ENCODE peak calls at places on chromosome 1, in eight cellular contexts. One of them, this sample, is unnamed.

GRCh38 chr1:190312763-190313162 is 164.9 kb downstream of the BRINP3 start:
- DNase-seq in ascending aorta: no peak
- DNase-seq in A549: no peak
- DNase-seq in AG09319: no peak
- DNase-seq in GM13977: no peak
- DNase-seq in endothelial cell: no peak
- DNase-seq in IMR-90: no peak
- DNase-seq in Calu3: no peak
- DNase-seq in this sample: no peak

GRCh38 chr1:119475866-119476439 is 31.1 kb upstream of the HSD3B1 start:
- DNase-seq in ascending aorta: no peak
- DNase-seq in A549: peak
- DNase-seq in AG09319: no peak
- DNase-seq in GM13977: peak
- DNase-seq in endothelial cell: peak
- DNase-seq in IMR-90: peak
- DNase-seq in Calu3: peak
- DNase-seq in this sample: peak

GRCh38 chr1:98217601-98218000 is 296.8 kb upstream of the DPYD start:
- DNase-seq in ascending aorta: no peak
- DNase-seq in A549: no peak
- DNase-seq in AG09319: no peak
- DNase-seq in GM13977: no peak
- DNase-seq in endothelial cell: no peak
- DNase-seq in IMR-90: no peak
- DNase-seq in Calu3: no peak
- DNase-seq in this sample: no peak

GRCh38 chr1:201883786-201884185 is 4.9 kb upstream of the SHISA4 start:
- DNase-seq in ascending aorta: no peak
- DNase-seq in A549: no peak
- DNase-seq in AG09319: peak
- DNase-seq in GM13977: peak
- DNase-seq in endothelial cell: no peak
- DNase-seq in IMR-90: peak
- DNase-seq in Calu3: no peak
- DNase-seq in this sample: no peak

GRCh38 chr1:19388980-19389379 is 76.9 kb downstream of the SLC66A1 start:
- DNase-seq in ascending aorta: no peak
- DNase-seq in A549: no peak
- DNase-seq in AG09319: no peak
- DNase-seq in GM13977: no peak
- DNase-seq in endothelial cell: no peak
- DNase-seq in IMR-90: no peak
- DNase-seq in Calu3: no peak
- DNase-seq in this sample: no peak

GRCh38 chr1:101112051-101112770 is 86.6 kb upstream of the DPH5 start:
- DNase-seq in ascending aorta: peak
- DNase-seq in A549: no peak
- DNase-seq in AG09319: no peak
- DNase-seq in GM13977: peak
- DNase-seq in endothelial cell: no peak
- DNase-seq in IMR-90: no peak
- DNase-seq in Calu3: no peak
- DNase-seq in this sample: no peak

GRCh38 chr1:94063379-94063778 is 57.6 kb downstream of the ABCA4 start:
- DNase-seq in ascending aorta: no peak
- DNase-seq in A549: peak
- DNase-seq in AG09319: no peak
- DNase-seq in GM13977: no peak
- DNase-seq in endothelial cell: no peak
- DNase-seq in IMR-90: peak
- DNase-seq in Calu3: peak
- DNase-seq in this sample: peak

GRCh38 chr1:226082959-226083302 is 20.4 kb downstream of the H3-3A start:
- DNase-seq in ascending aorta: no peak
- DNase-seq in A549: peak
- DNase-seq in AG09319: no peak
- DNase-seq in GM13977: no peak
- DNase-seq in endothelial cell: peak
- DNase-seq in IMR-90: no peak
- DNase-seq in Calu3: peak
- DNase-seq in this sample: peak

GRCh38 chr1:110208916-110209650 is 1.0 kb upstream of the KCNC4 start:
- DNase-seq in ascending aorta: no peak
- DNase-seq in A549: no peak
- DNase-seq in AG09319: no peak
- DNase-seq in GM13977: no peak
- DNase-seq in endothelial cell: no peak
- DNase-seq in IMR-90: no peak
- DNase-seq in Calu3: no peak
- DNase-seq in this sample: no peak

GRCh38 chr1:18109058-18109755 is 1.6 kb downstream of the IGSF21 start:
- DNase-seq in ascending aorta: no peak
- DNase-seq in A549: no peak
- DNase-seq in AG09319: no peak
- DNase-seq in GM13977: no peak
- DNase-seq in endothelial cell: peak
- DNase-seq in IMR-90: no peak
- DNase-seq in Calu3: no peak
- DNase-seq in this sample: no peak

GRCh38 chr1:210384625-210385024 is 55.9 kb downstream of the HHAT start:
- DNase-seq in ascending aorta: no peak
- DNase-seq in A549: no peak
- DNase-seq in AG09319: no peak
- DNase-seq in GM13977: no peak
- DNase-seq in endothelial cell: no peak
- DNase-seq in IMR-90: peak
- DNase-seq in Calu3: no peak
- DNase-seq in this sample: peak

GRCh38 chr1:217713223-217713622 is 82.1 kb downstream of the SPATA17 start:
- DNase-seq in ascending aorta: no peak
- DNase-seq in A549: peak
- DNase-seq in AG09319: no peak
- DNase-seq in GM13977: no peak
- DNase-seq in endothelial cell: no peak
- DNase-seq in IMR-90: peak
- DNase-seq in Calu3: no peak
- DNase-seq in this sample: no peak

GRCh38 chr1:30525631-30525979 is 197.8 kb downstream of the MATN1 start:
- DNase-seq in ascending aorta: no peak
- DNase-seq in A549: no peak
- DNase-seq in AG09319: no peak
- DNase-seq in GM13977: no peak
- DNase-seq in endothelial cell: no peak
- DNase-seq in IMR-90: no peak
- DNase-seq in Calu3: no peak
- DNase-seq in this sample: no peak

GRCh38 chr1:243454328-243454997 is 198.6 kb downstream of the SDCCAG8 start:
- DNase-seq in ascending aorta: no peak
- DNase-seq in A549: no peak
- DNase-seq in AG09319: no peak
- DNase-seq in GM13977: no peak
- DNase-seq in endothelial cell: no peak
- DNase-seq in IMR-90: no peak
- DNase-seq in Calu3: no peak
- DNase-seq in this sample: no peak

GRCh38 chr1:156387899-156388813 is 19.1 kb downstream of the RHBG start:
- DNase-seq in ascending aorta: no peak
- DNase-seq in A549: no peak
- DNase-seq in AG09319: no peak
- DNase-seq in GM13977: peak
- DNase-seq in endothelial cell: peak
- DNase-seq in IMR-90: no peak
- DNase-seq in Calu3: no peak
- DNase-seq in this sample: no peak

GRCh38 chr1:231487019-231487418 is 41.5 kb upstream of the TSNAX start:
- DNase-seq in ascending aorta: no peak
- DNase-seq in A549: no peak
- DNase-seq in AG09319: no peak
- DNase-seq in GM13977: no peak
- DNase-seq in endothelial cell: no peak
- DNase-seq in IMR-90: peak
- DNase-seq in Calu3: no peak
- DNase-seq in this sample: no peak

DNA sequence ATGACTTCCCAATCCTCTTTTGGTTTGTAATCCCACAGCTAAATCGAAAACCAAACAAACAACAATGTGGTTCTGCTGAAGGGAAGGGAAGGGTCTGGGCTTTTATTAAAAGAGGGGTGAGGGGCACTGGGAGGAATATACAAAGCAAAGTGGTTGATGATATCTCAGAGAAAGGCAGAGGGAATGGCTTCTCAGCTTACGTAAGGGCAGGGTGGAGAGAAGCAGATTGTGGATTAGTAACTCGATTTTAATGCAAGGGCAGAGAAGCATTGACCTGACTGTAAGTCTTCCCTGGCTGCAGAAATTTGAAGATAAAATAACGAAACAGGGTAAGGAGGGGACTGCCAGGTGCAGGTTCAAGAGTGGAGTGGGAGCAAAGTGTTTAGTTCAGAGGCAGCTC is 438.2 kb upstream of the LRRC7 start:
- DNase-seq in ascending aorta: no peak
- DNase-seq in A549: no peak
- DNase-seq in AG09319: no peak
- DNase-seq in GM13977: no peak
- DNase-seq in endothelial cell: no peak
- DNase-seq in IMR-90: no peak
- DNase-seq in Calu3: no peak
- DNase-seq in this sample: no peak
- TF ChIP-seq CTCF in ascending aorta: no peak
- TF ChIP-seq CTCF in A549: no peak
- TF ChIP-seq CTCF in AG09319: no peak
- TF ChIP-seq CTCF in GM13977: no peak
- TF ChIP-seq CTCF in endothelial cell: no peak
- TF ChIP-seq CTCF in IMR-90: no peak
- TF ChIP-seq CTCF in Calu3: no peak
- TF ChIP-seq CTCF in this sample: no peak

GRCh38 chr1:26498894-26499293 is 26.7 kb downstream of the HMGN2 start:
- DNase-seq in ascending aorta: no peak
- DNase-seq in A549: no peak
- DNase-seq in AG09319: no peak
- DNase-seq in GM13977: no peak
- DNase-seq in endothelial cell: no peak
- DNase-seq in IMR-90: no peak
- DNase-seq in Calu3: no peak
- DNase-seq in this sample: no peak

GRCh38 chr1:26496881-26497280 is 24.6 kb downstream of the HMGN2 start:
- DNase-seq in ascending aorta: no peak
- DNase-seq in A549: no peak
- DNase-seq in AG09319: no peak
- DNase-seq in GM13977: no peak
- DNase-seq in endothelial cell: no peak
- DNase-seq in IMR-90: peak
- DNase-seq in Calu3: no peak
- DNase-seq in this sample: no peak

DNA sequence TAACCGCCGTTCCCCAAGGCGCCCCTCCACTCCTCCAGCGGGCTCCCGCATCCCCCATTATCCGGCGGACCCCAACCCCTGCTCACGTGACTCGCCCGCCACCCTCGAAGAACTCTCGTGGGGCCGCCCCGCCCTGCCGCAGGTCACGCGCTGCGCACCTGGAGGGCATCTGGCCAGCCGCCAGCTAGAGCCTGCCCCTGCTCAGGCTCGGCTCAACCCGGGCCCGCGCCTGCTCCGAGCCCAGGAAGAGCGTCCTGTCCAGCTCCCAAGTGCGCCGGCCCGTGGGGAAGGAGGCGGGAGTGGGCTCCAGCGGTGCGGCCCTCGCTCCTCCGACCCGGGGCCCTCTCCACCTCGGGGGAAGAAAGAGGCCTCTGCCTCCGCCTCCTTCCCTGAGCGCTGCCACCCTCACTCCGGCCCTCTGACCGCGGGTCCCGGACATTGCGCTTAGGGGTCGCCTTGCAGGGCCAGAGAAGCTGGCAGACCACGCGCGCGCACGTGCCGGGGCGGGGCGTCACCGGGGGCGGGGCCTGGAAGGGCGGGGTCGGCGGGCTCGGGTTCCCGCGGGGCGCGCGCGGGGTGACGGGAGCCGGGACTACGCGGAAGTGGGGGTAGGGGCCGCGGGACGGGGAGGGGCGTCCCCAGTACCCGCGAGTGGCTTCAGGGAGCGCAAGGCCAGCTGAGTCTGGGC is 28.4 kb downstream of the HMGN2 start:
- DNase-seq in ascending aorta: peak
- DNase-seq in A549: peak
- DNase-seq in AG09319: peak
- DNase-seq in GM13977: peak
- DNase-seq in endothelial cell: peak
- DNase-seq in IMR-90: peak
- DNase-seq in Calu3: peak
- DNase-seq in this sample: peak
- TF ChIP-seq CTCF in ascending aorta: no peak
- TF ChIP-seq CTCF in A549: no peak
- TF ChIP-seq CTCF in AG09319: no peak
- TF ChIP-seq CTCF in GM13977: no peak
- TF ChIP-seq CTCF in endothelial cell: peak
- TF ChIP-seq CTCF in IMR-90: no peak
- TF ChIP-seq CTCF in Calu3: peak
- TF ChIP-seq CTCF in this sample: peak

GRCh38 chr1:7551442-7551841 is 219.7 kb upstream of the VAMP3 start:
- DNase-seq in ascending aorta: no peak
- DNase-seq in A549: no peak
- DNase-seq in AG09319: no peak
- DNase-seq in GM13977: no peak
- DNase-seq in endothelial cell: no peak
- DNase-seq in IMR-90: no peak
- DNase-seq in Calu3: no peak
- DNase-seq in this sample: no peak

GRCh38 chr1:7554343-7555270 is 216.5 kb upstream of the VAMP3 start:
- DNase-seq in ascending aorta: no peak
- DNase-seq in A549: peak
- DNase-seq in AG09319: no peak
- DNase-seq in GM13977: no peak
- DNase-seq in endothelial cell: no peak
- DNase-seq in IMR-90: no peak
- DNase-seq in Calu3: no peak
- DNase-seq in this sample: no peak

GRCh38 chr1:7552402-7552801 is 218.7 kb upstream of the VAMP3 start:
- DNase-seq in ascending aorta: no peak
- DNase-seq in A549: no peak
- DNase-seq in AG09319: no peak
- DNase-seq in GM13977: no peak
- DNase-seq in endothelial cell: no peak
- DNase-seq in IMR-90: peak
- DNase-seq in Calu3: peak
- DNase-seq in this sample: no peak

GRCh38 chr1:7550981-7551380 is 220.1 kb upstream of the VAMP3 start:
- DNase-seq in ascending aorta: no peak
- DNase-seq in A549: no peak
- DNase-seq in AG09319: no peak
- DNase-seq in GM13977: no peak
- DNase-seq in endothelial cell: no peak
- DNase-seq in IMR-90: no peak
- DNase-seq in Calu3: no peak
- DNase-seq in this sample: no peak

GRCh38 chr1:7553042-7553690 is 217.9 kb upstream of the VAMP3 start:
- DNase-seq in ascending aorta: no peak
- DNase-seq in A549: peak
- DNase-seq in AG09319: no peak
- DNase-seq in GM13977: no peak
- DNase-seq in endothelial cell: no peak
- DNase-seq in IMR-90: no peak
- DNase-seq in Calu3: no peak
- DNase-seq in this sample: no peak
- TF ChIP-seq CTCF in ascending aorta: no peak
- TF ChIP-seq CTCF in A549: no peak
- TF ChIP-seq CTCF in AG09319: no peak
- TF ChIP-seq CTCF in GM13977: no peak
- TF ChIP-seq CTCF in endothelial cell: no peak
- TF ChIP-seq CTCF in IMR-90: no peak
- TF ChIP-seq CTCF in Calu3: no peak
- TF ChIP-seq CTCF in this sample: no peak

GRCh38 chr1:2548068-2548589 is 8.0 kb upstream of the TNFRSF14 start:
- DNase-seq in ascending aorta: peak
- DNase-seq in A549: peak
- DNase-seq in AG09319: no peak
- DNase-seq in GM13977: peak
- DNase-seq in endothelial cell: peak
- DNase-seq in IMR-90: peak
- DNase-seq in Calu3: peak
- DNase-seq in this sample: peak
- TF ChIP-seq CTCF in ascending aorta: peak
- TF ChIP-seq CTCF in A549: peak
- TF ChIP-seq CTCF in AG09319: peak
- TF ChIP-seq CTCF in GM13977: peak
- TF ChIP-seq CTCF in endothelial cell: peak
- TF ChIP-seq CTCF in IMR-90: peak
- TF ChIP-seq CTCF in Calu3: peak
- TF ChIP-seq CTCF in this sample: peak